ENCODE peak calls at places on chromosomes 16 and 17, in five cellular contexts. One of them, this sample, is unnamed.

GRCh38 chr16:87375426-87376135 is 8.0 kb downstream of the FBXO31 start:
- DNase-seq in T-helper 17 cell: no peak
- DNase-seq in HT-29: no peak
- DNase-seq in stimulated activated CD4-positive, alpha-beta T cell treated with anti-CD3 and anti-CD28 coated beads, Interleukin-1b, Interleukin-23, amount 100 ng/mL, for 48 hours: no peak
- DNase-seq in AG04450: no peak
- DNase-seq in this sample: no peak

GRCh38 chr16:69833357-69833781 is 71.2 kb downstream of the WWP2 start:
- DNase-seq in T-helper 17 cell: no peak
- DNase-seq in HT-29: no peak
- DNase-seq in stimulated activated CD4-positive, alpha-beta T cell treated with anti-CD3 and anti-CD28 coated beads, Interleukin-1b, Interleukin-23, amount 100 ng/mL, for 48 hours: no peak
- DNase-seq in AG04450: no peak
- DNase-seq in this sample: no peak

GRCh38 chr16:66605177-66605999 is 884 bp downstream of the CMTM3 start:
- DNase-seq in stimulated activated CD4-positive, alpha-beta T cell treated with anti-CD3 and anti-CD28 coated beads, Interleukin-1b, Interleukin-23, amount 100 ng/mL, for 48 hours: peak; percentile 17
- DNase-seq in AG04450: no peak
- DNase-seq in T-helper 17 cell: no peak
- DNase-seq in HT-29: peak; percentile 40
- DNase-seq in this sample: peak; percentile 56

GRCh38 chr16:11989238-11990160 is 13.0 kb downstream of the SNX29 start:
- DNase-seq in AG04450: no peak
- DNase-seq in T-helper 17 cell: no peak
- DNase-seq in HT-29: no peak
- DNase-seq in stimulated activated CD4-positive, alpha-beta T cell treated with anti-CD3 and anti-CD28 coated beads, Interleukin-1b, Interleukin-23, amount 100 ng/mL, for 48 hours: no peak
- DNase-seq in this sample: no peak

GRCh38 chr16:47617732-47618131 is 156.6 kb downstream of the PHKB start:
- DNase-seq in T-helper 17 cell: no peak
- DNase-seq in HT-29: no peak
- DNase-seq in AG04450: no peak
- DNase-seq in stimulated activated CD4-positive, alpha-beta T cell treated with anti-CD3 and anti-CD28 coated beads, Interleukin-1b, Interleukin-23, amount 100 ng/mL, for 48 hours: no peak
- DNase-seq in this sample: no peak

GRCh38 chr16:77849640-77850258 is 61.4 kb downstream of the VAT1L start:
- DNase-seq in AG04450: no peak
- DNase-seq in stimulated activated CD4-positive, alpha-beta T cell treated with anti-CD3 and anti-CD28 coated beads, Interleukin-1b, Interleukin-23, amount 100 ng/mL, for 48 hours: no peak
- DNase-seq in T-helper 17 cell: no peak
- DNase-seq in HT-29: no peak
- DNase-seq in this sample: no peak

GRCh38 chr17:8141046-8141445 is 11.2 kb downstream of the PER1 start:
- DNase-seq in AG04450: no peak
- DNase-seq in stimulated activated CD4-positive, alpha-beta T cell treated with anti-CD3 and anti-CD28 coated beads, Interleukin-1b, Interleukin-23, amount 100 ng/mL, for 48 hours: no peak
- DNase-seq in T-helper 17 cell: no peak
- DNase-seq in HT-29: no peak
- DNase-seq in this sample: no peak

GRCh38 chr17:50221500-50222480 is 20.4 kb upstream of the COL1A1 start:
- DNase-seq in T-helper 17 cell: no peak
- DNase-seq in stimulated activated CD4-positive, alpha-beta T cell treated with anti-CD3 and anti-CD28 coated beads, Interleukin-1b, Interleukin-23, amount 100 ng/mL, for 48 hours: no peak
- DNase-seq in HT-29: no peak
- DNase-seq in AG04450: no peak
- DNase-seq in this sample: no peak

GRCh38 chr17:17595755-17596154 is 4.2 kb upstream of the PEMT start:
- DNase-seq in AG04450: no peak
- DNase-seq in HT-29: no peak
- DNase-seq in stimulated activated CD4-positive, alpha-beta T cell treated with anti-CD3 and anti-CD28 coated beads, Interleukin-1b, Interleukin-23, amount 100 ng/mL, for 48 hours: no peak
- DNase-seq in T-helper 17 cell: no peak
- DNase-seq in this sample: no peak

GRCh38 chr16:2716948-2717347 is 3.1 kb downstream of the PRSS27 start:
- DNase-seq in stimulated activated CD4-positive, alpha-beta T cell treated with anti-CD3 and anti-CD28 coated beads, Interleukin-1b, Interleukin-23, amount 100 ng/mL, for 48 hours: no peak
- DNase-seq in HT-29: no peak
- DNase-seq in T-helper 17 cell: no peak
- DNase-seq in AG04450: no peak
- DNase-seq in this sample: no peak

GRCh38 chr16:86499889-86500707 is 10.2 kb upstream of the FOXF1 start:
- DNase-seq in HT-29: no peak
- DNase-seq in T-helper 17 cell: no peak
- DNase-seq in stimulated activated CD4-positive, alpha-beta T cell treated with anti-CD3 and anti-CD28 coated beads, Interleukin-1b, Interleukin-23, amount 100 ng/mL, for 48 hours: no peak
- DNase-seq in AG04450: no peak
- DNase-seq in this sample: no peak

GRCh38 chr16:88466175-88466862 is 13.2 kb downstream of the ZFPM1 start:
- DNase-seq in HT-29: no peak
- DNase-seq in AG04450: no peak
- DNase-seq in stimulated activated CD4-positive, alpha-beta T cell treated with anti-CD3 and anti-CD28 coated beads, Interleukin-1b, Interleukin-23, amount 100 ng/mL, for 48 hours: no peak
- DNase-seq in T-helper 17 cell: no peak
- DNase-seq in this sample: no peak

GRCh38 chr17:38674749-38675615 is at the start of gene EPOP:
- DNase-seq in stimulated activated CD4-positive, alpha-beta T cell treated with anti-CD3 and anti-CD28 coated beads, Interleukin-1b, Interleukin-23, amount 100 ng/mL, for 48 hours: peak; percentile 92
- DNase-seq in AG04450: peak; percentile 43
- DNase-seq in HT-29: peak; percentile 90
- DNase-seq in T-helper 17 cell: peak; percentile 62
- DNase-seq in this sample: peak; percentile 93

GRCh38 chr17:28983286-28984240 is 22.3 kb downstream of the SEZ6 start:
- DNase-seq in HT-29: no peak
- DNase-seq in AG04450: no peak
- DNase-seq in stimulated activated CD4-positive, alpha-beta T cell treated with anti-CD3 and anti-CD28 coated beads, Interleukin-1b, Interleukin-23, amount 100 ng/mL, for 48 hours: no peak
- DNase-seq in T-helper 17 cell: no peak
- DNase-seq in this sample: no peak

GRCh38 chr16:81432899-81433560 is 11.6 kb upstream of the CMIP start:
- DNase-seq in HT-29: no peak
- DNase-seq in AG04450: no peak
- DNase-seq in stimulated activated CD4-positive, alpha-beta T cell treated with anti-CD3 and anti-CD28 coated beads, Interleukin-1b, Interleukin-23, amount 100 ng/mL, for 48 hours: no peak
- DNase-seq in T-helper 17 cell: no peak
- DNase-seq in this sample: no peak

GRCh38 chr16:2963074-2963610 is 933 bp upstream of the KREMEN2 start:
- DNase-seq in HT-29: no peak
- DNase-seq in stimulated activated CD4-positive, alpha-beta T cell treated with anti-CD3 and anti-CD28 coated beads, Interleukin-1b, Interleukin-23, amount 100 ng/mL, for 48 hours: no peak
- DNase-seq in T-helper 17 cell: no peak
- DNase-seq in AG04450: no peak
- DNase-seq in this sample: no peak

GRCh38 chr16:85370881-85371651 is 242.1 kb upstream of the GSE1 start:
- DNase-seq in T-helper 17 cell: no peak
- DNase-seq in stimulated activated CD4-positive, alpha-beta T cell treated with anti-CD3 and anti-CD28 coated beads, Interleukin-1b, Interleukin-23, amount 100 ng/mL, for 48 hours: no peak
- DNase-seq in AG04450: no peak
- DNase-seq in HT-29: peak; percentile 52
- DNase-seq in this sample: peak; percentile 78

GRCh38 chr16:10126686-10127085 is 55.5 kb downstream of the GRIN2A start:
- DNase-seq in stimulated activated CD4-positive, alpha-beta T cell treated with anti-CD3 and anti-CD28 coated beads, Interleukin-1b, Interleukin-23, amount 100 ng/mL, for 48 hours: no peak
- DNase-seq in AG04450: no peak
- DNase-seq in HT-29: no peak
- DNase-seq in T-helper 17 cell: no peak
- DNase-seq in this sample: peak; percentile 11

GRCh38 chr16:27429330-27429871 is 27.4 kb downstream of the IL21R start:
- DNase-seq in T-helper 17 cell: no peak
- DNase-seq in AG04450: no peak
- DNase-seq in stimulated activated CD4-positive, alpha-beta T cell treated with anti-CD3 and anti-CD28 coated beads, Interleukin-1b, Interleukin-23, amount 100 ng/mL, for 48 hours: no peak
- DNase-seq in HT-29: no peak
- DNase-seq in this sample: no peak